ENCODE peak calls at places on chromosomes 5 and 9, in five cellular contexts. N, X, F, A and H are unnamed samples.

GRCh38 chr5:1343931-1344901 is 683 bp downstream of the CLPTM1L start:
- DNase-seq in N (peak), X (no peak), F (no peak), A (no peak), H (no peak)

GRCh38 chr5:151751091-151751490 is 7.3 kb downstream of the ATOX1 start:
- DNase-seq in N (no peak), X (peak), F (peak), A (no peak), H (no peak)

GRCh38 chr9:98037362-98037761 is 19.2 kb upstream of the NANS start:
- DNase-seq in N (no peak), X (no peak), F (no peak), A (no peak), H (no peak)

GRCh38 chr9:12604154-12604825 is 88.9 kb upstream of the TYRP1 start:
- DNase-seq in N (no peak), X (no peak), F (no peak), A (peak), H (no peak)

GRCh38 chr5:33401482-33402390 is 39.0 kb upstream of the TARS1 start:
- DNase-seq in N (no peak), X (peak), F (no peak), A (peak), H (peak)

GRCh38 chr5:19564036-19564435 is 424.0 kb downstream of the CDH18 start:
- DNase-seq in N (peak), X (no peak), F (no peak), A (no peak), H (no peak)

GRCh38 chr9:72872718-72873117 is 80.1 kb downstream of the ALDH1A1 start:
- DNase-seq in N (no peak), X (no peak), F (no peak), A (no peak), H (no peak)

GRCh38 chr5:114924784-114925183 is 244.9 kb downstream of the TRIM36 start:
- DNase-seq in N (no peak), X (no peak), F (no peak), A (no peak), H (no peak)

GRCh38 chr9:135492886-135493669 is 7.4 kb upstream of the MRPS2 start:
- DNase-seq in N (no peak), X (no peak), F (no peak), A (no peak), H (no peak)

GRCh38 chr9:29214162-29214520 is 1640.9 kb upstream of the C9orf72 start:
- DNase-seq in N (peak), X (no peak), F (no peak), A (peak), H (no peak)

GRCh38 chr9:36319806-36320205 is 61.6 kb upstream of the GNE start:
- DNase-seq in N (no peak), X (no peak), F (peak), A (peak), H (no peak)

GRCh38 chr5:67165524-67166459 is 30.8 kb downstream of the CD180 start:
- DNase-seq in N (peak), X (peak), F (peak), A (peak), H (no peak)

GRCh38 chr9:22047596-22047995 is 38.5 kb upstream of the CDKN2B start:
- DNase-seq in N (no peak), X (no peak), F (no peak), A (no peak), H (no peak)

GRCh38 chr5:21806943-21807342 is 1046.2 kb downstream of the CDH12 start:
- DNase-seq in N (no peak), X (no peak), F (no peak), A (no peak), H (peak)

GRCh38 chr5:146291421-146292074 is 47.1 kb upstream of the POU4F3 start:
- DNase-seq in N (peak), X (peak), F (no peak), A (peak), H (no peak)

GRCh38 chr9:92547356-92547755 is 11.6 kb upstream of the ECM2 start:
- DNase-seq in N (no peak), X (no peak), F (no peak), A (no peak), H (no peak)

GRCh38 chr9:93209576-93210323 is 25.8 kb downstream of the WNK2 start:
- DNase-seq in N (no peak), X (no peak), F (no peak), A (no peak), H (no peak)

GRCh38 chr5:177176175-177176704 is 42.7 kb downstream of the NSD1 start:
- DNase-seq in N (no peak), X (no peak), F (peak), A (no peak), H (no peak)

GRCh38 chr5:56290378-56291057 is 57.4 kb upstream of the ANKRD55 start:
- DNase-seq in N (no peak), X (no peak), F (no peak), A (no peak), H (no peak)

GRCh38 chr5:163569284-163569683 is 63.9 kb downstream of the MAT2B start:
- DNase-seq in N (no peak), X (no peak), F (no peak), A (peak), H (no peak)

GRCh38 chr5:98588225-98588624 is 185.2 kb upstream of the RGMB start:
- DNase-seq in N (no peak), X (no peak), F (no peak), A (no peak), H (no peak)

GRCh38 chr5:151685749-151686672 is 704 bp downstream of the SPARC start:
- DNase-seq in N (peak), X (no peak), F (no peak), A (no peak), H (no peak)

GRCh38 chr5:34957857-34958690 is 28.7 kb downstream of the DNAJC21 start:
- DNase-seq in N (peak), X (no peak), F (no peak), A (peak), H (no peak)

GRCh38 chr5:145887976-145888574 is 15.3 kb upstream of the GRXCR2 start:
- DNase-seq in N (peak), X (no peak), F (no peak), A (peak), H (no peak)

GRCh38 chr9:129008986-129009583 is 19.0 kb downstream of the SH3GLB2 start:
- DNase-seq in N (no peak), X (no peak), F (peak), A (no peak), H (no peak)

GRCh38 chr9:28610339-28610738 is 1037.1 kb upstream of the C9orf72 start:
- DNase-seq in N (no peak), X (no peak), F (no peak), A (no peak), H (no peak)

GRCh38 chr9:2024888-2025781 is 10.0 kb downstream of the SMARCA2 start:
- DNase-seq in N (no peak), X (no peak), F (no peak), A (no peak), H (no peak)

GRCh38 chr9:137449931-137450537 is 8.9 kb upstream of the ENTPD8 start:
- DNase-seq in N (peak), X (no peak), F (no peak), A (no peak), H (no peak)

GRCh38 chr9:137349471-137350033 is 47.5 kb upstream of the NRARP start:
- DNase-seq in N (no peak), X (no peak), F (no peak), A (no peak), H (no peak)

GRCh38 chr9:114282926-114283325 is 40.0 kb upstream of the ORM1 start:
- DNase-seq in N (peak), X (peak), F (peak), A (peak), H (peak)

GRCh38 chr5:61228691-61229280 is 66.5 kb upstream of the SMIM15 start:
- DNase-seq in N (no peak), X (no peak), F (no peak), A (no peak), H (no peak)

GRCh38 chr5:154473581-154474266 is 4.3 kb downstream of the HAND1 start:
- DNase-seq in N (no peak), X (no peak), F (no peak), A (no peak), H (no peak)

GRCh38 chr5:95786821-95787408 is 35.6 kb downstream of the GLRX start:
- DNase-seq in N (no peak), X (no peak), F (no peak), A (no peak), H (no peak)

GRCh38 chr5:95783661-95784060 is 38.9 kb downstream of the GLRX start:
- DNase-seq in N (no peak), X (no peak), F (no peak), A (no peak), H (no peak)

GRCh38 chr5:95784514-95785302 is 37.8 kb downstream of the GLRX start:
- DNase-seq in N (no peak), X (no peak), F (no peak), A (no peak), H (no peak)

GRCh38 chr5:95791751-95792150 is 30.8 kb downstream of the GLRX start:
- DNase-seq in N (no peak), X (no peak), F (no peak), A (no peak), H (no peak)

GRCh38 chr5:95788493-95788892 is 34.0 kb downstream of the GLRX start:
- DNase-seq in N (no peak), X (no peak), F (no peak), A (no peak), H (no peak)
- H3K4me3 ChIP-seq in N (no peak), X (no peak), F (no peak), A (no peak), H (no peak)

GRCh38 chr9:132204883-132205282 is 43.0 kb downstream of the NTNG2 start:
- DNase-seq in N (no peak), X (no peak), F (no peak), A (no peak), H (no peak)

GRCh38 chr9:132199056-132199455 is 37.2 kb downstream of the NTNG2 start:
- DNase-seq in N (no peak), X (no peak), F (no peak), A (no peak), H (no peak)

GRCh38 chr9:132200706-132201105 is 38.8 kb downstream of the NTNG2 start:
- DNase-seq in N (no peak), X (no peak), F (no peak), A (no peak), H (no peak)

GRCh38 chr9:132201139-132201538 is 39.3 kb downstream of the NTNG2 start:
- DNase-seq in N (no peak), X (no peak), F (peak), A (no peak), H (no peak)

GRCh38 chr9:132201780-132202703 is 40.2 kb downstream of the NTNG2 start:
- DNase-seq in N (no peak), X (no peak), F (no peak), A (peak), H (no peak)
- TF ChIP-seq CTCF in N (no peak), X (no peak), F (no peak), A (peak), H (no peak)

GRCh38 chr5:179819296-179820126 is 1.2 kb upstream of the SQSTM1 start:
- DNase-seq in N (peak), X (no peak), F (peak), A (peak), H (no peak)
- H3K4me3 ChIP-seq in N (peak), X (peak), F (peak), A (no peak), H (peak)

GRCh38 chr5:142000709-142001484 is 11.9 kb downstream of the GNPDA1 start:
- DNase-seq in N (peak), X (no peak), F (no peak), A (peak), H (no peak)
- TF ChIP-seq CTCF in N (peak), X (peak), F (peak), A (peak), H (no peak)

GRCh38 chr5:136039202-136039601 is 10.4 kb downstream of the TGFBI start:
- DNase-seq in N (no peak), X (no peak), F (no peak), A (no peak), H (no peak)
- H3K4me3 ChIP-seq in N (no peak), X (no peak), F (no peak), A (no peak), H (no peak)

GRCh38 chr9:109780453-109781033 is 545 bp downstream of the PALM2AKAP2 start:
- DNase-seq in N (no peak), X (no peak), F (no peak), A (no peak), H (no peak)

GRCh38 chr9:109781086-109781485 is 1.1 kb downstream of the PALM2AKAP2 start:
- DNase-seq in N (no peak), X (no peak), F (no peak), A (no peak), H (no peak)

GRCh38 chr9:109781541-109782197 is 1.7 kb downstream of the PALM2AKAP2 start:
- DNase-seq in N (no peak), X (no peak), F (no peak), A (no peak), H (no peak)

GRCh38 chr9:109776391-109776790 is 3.6 kb upstream of the PALM2AKAP2 start:
- DNase-seq in N (no peak), X (no peak), F (no peak), A (no peak), H (no peak)

GRCh38 chr9:109779711-109780452 is at the start of gene PALM2AKAP2:
- DNase-seq in N (no peak), X (no peak), F (peak), A (peak), H (no peak)
- TF ChIP-seq CTCF in N (no peak), X (no peak), F (no peak), A (peak), H (peak)